ENCODE peak calls at places on chromosomes 2 and 18, in four cellular contexts. D is K562, J is HCT116, S is HepG2. H is an unnamed sample.

GRCh38 chr2:137237055-137237454 is 471.7 kb downstream of the THSD7B start:
- DNase-seq in D (no peak), J (no peak), S (no peak), H (no peak)

GRCh38 chr2:158998486-158999248 is 30.2 kb downstream of the TANC1 start:
- DNase-seq in D (no peak), J (no peak), S (peak; percentile 86), H (no peak)

GRCh38 chr2:195820373-195820772 is 163.3 kb downstream of the SLC39A10 start:
- DNase-seq in D (no peak), J (peak; percentile 4), S (no peak), H (no peak)

GRCh38 chr2:150599889-150600288 is 112.4 kb upstream of the RND3 start:
- DNase-seq in D (no peak), J (no peak), S (no peak), H (no peak)

GRCh38 chr2:196123679-196124373 is 47.6 kb downstream of the STK17B start:
- DNase-seq in D (peak; percentile 55), J (no peak), S (no peak), H (no peak)

GRCh38 chr2:130911482-130911881 is 74.8 kb downstream of the ARHGEF4 start:
- DNase-seq in D (no peak), J (no peak), S (no peak), H (peak; percentile 42)

GRCh38 chr2:2647156-2647555 is 316.1 kb upstream of the MYT1L start:
- DNase-seq in D (no peak), J (no peak), S (no peak), H (no peak)

GRCh38 chr2:232896700-232897385 is 26.8 kb downstream of the SNORC start:
- DNase-seq in D (no peak), J (no peak), S (no peak), H (no peak)

GRCh38 chr2:222039821-222040220 is 259.0 kb downstream of the PAX3 start:
- DNase-seq in D (no peak), J (no peak), S (peak; percentile 23), H (no peak)

GRCh38 chr2:138698428-138698827 is 81.8 kb downstream of the NXPH2 start:
- DNase-seq in D (no peak), J (no peak), S (no peak), H (no peak)

GRCh38 chr2:105919826-105920225 is 175.1 kb downstream of the NCK2 start:
- DNase-seq in D (peak; percentile 65), J (peak; percentile 62), S (peak; percentile 35), H (peak; percentile 84)

GRCh38 chr2:29517421-29517820 is 402.2 kb downstream of the CLIP4 start:
- DNase-seq in D (no peak), J (no peak), S (no peak), H (no peak)

GRCh38 chr18:57776354-57776753 is 26.8 kb downstream of the ATP8B1 start:
- DNase-seq in D (no peak), J (no peak), S (no peak), H (no peak)

GRCh38 chr2:109373791-109374547 is 239.8 kb downstream of the SEPTIN10 start:
- DNase-seq in D (no peak), J (no peak), S (no peak), H (peak; percentile 26)

GRCh38 chr2:109372171-109372568 is 241.6 kb downstream of the SEPTIN10 start:
- DNase-seq in D (no peak), J (no peak), S (no peak), H (peak; percentile 10)

GRCh38 chr2:109374548-109375130 is 239.1 kb downstream of the SEPTIN10 start:
- DNase-seq in D (no peak), J (no peak), S (no peak), H (peak; percentile 33)

GRCh38 chr2:109371481-109372170 is 242.1 kb downstream of the SEPTIN10 start:
- DNase-seq in D (no peak), J (no peak), S (no peak), H (peak; percentile 24)

GRCh38 chr2:109372614-109373013 is 241.2 kb downstream of the SEPTIN10 start:
- DNase-seq in D (no peak), J (no peak), S (no peak), H (no peak)
- H4K20me1 ChIP-seq in D (no peaks in the 10 kb centered on the region), J (no peaks in the 10 kb centered on the region), S (no peaks in the 10 kb centered on the region), H (peaks cover 2% of the 10 kb centered on the region)

GRCh38 chr2:40371525-40372277 is 80.2 kb downstream of the SLC8A1 start:
- DNase-seq in D (no peak), J (no peak), S (no peak), H (no peak)
- TF ChIP-seq POLR2A in D (no peak), J (no peak), S (no peak), H (no peak)

DNA sequence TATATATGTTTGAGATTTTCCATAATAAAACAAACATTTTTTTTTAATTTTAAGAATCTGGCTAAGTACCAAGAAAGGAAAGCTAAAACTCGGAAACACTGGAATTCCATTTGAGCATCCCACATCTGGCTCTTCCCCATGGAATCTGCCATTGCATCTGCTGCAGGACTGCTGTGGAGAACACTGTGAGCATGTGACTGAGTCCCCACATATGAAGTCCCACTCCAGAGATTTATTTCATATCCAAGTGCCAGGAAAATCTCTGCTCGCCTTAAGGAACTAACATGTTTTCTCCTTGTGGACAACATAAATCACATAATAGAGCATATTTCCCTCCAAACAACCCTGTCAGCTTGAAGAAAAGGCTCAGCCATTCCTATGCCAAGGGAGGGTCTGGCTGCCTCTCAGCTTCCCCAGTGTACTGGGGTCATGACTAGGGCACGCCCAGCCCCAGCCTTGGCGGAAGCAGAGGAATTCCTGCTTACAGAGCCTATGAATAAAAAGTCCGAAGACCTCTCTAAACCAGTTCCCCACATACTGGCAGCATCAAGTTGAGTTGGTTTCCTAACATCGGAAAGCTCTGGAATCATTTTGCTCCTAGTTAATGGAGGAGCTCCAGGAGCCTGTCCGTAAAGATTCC is 193.7 kb downstream of the DNER start:
- DNase-seq in D (no peak), J (no peak), S (no peak), H (no peak)
- TF ChIP-seq FOSL1 in D (no peak), J (no peak), S (no peak), H (no peak)

DNA sequence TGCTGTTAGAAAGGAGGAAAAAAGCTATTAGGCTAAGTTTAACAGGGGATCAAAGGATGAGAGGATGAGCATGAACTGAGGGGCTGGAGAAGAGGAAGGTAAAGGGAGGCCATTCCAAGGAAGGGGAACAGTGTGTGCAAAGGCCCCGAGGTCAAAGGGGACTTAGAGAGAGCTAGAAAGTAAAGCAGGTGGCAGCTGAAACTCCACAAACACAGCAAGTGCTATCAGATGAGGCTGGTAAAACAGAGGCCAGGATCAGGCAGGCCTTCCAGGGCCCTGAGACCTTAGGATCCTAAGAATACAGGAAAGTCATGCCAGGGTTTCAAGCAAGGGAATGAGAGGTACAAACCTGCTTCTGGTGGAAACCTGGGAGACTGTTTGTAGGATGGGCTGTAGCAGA is 5.8 kb downstream of the HDAC4 start:
- DNase-seq in D (no peak), J (no peak), S (no peak), H (no peak)
- H4K20me1 ChIP-seq in D (peaks cover 4% of the 10 kb centered on the region), J (no peaks in the 10 kb centered on the region), S (peaks cover 73% of the 10 kb centered on the region), H (peaks cover 39% of the 10 kb centered on the region)

GRCh38 chr18:32274307-32274706 is 84.5 kb downstream of the MEP1B start:
- DNase-seq in D (no peak), J (no peak), S (no peak), H (no peak)
- TF ChIP-seq POLR2A in D (no peak), J (no peak), S (no peak), H (no peak)

GRCh38 chr18:12079504-12080237 is 14.0 kb upstream of the ANKRD62 start:
- DNase-seq in D (no peak), J (no peak), S (peak; percentile 57), H (no peak)
- TF ChIP-seq FOSL1 in D (no peak), J (no peak), S (no peak), H (no peak)

DNA sequence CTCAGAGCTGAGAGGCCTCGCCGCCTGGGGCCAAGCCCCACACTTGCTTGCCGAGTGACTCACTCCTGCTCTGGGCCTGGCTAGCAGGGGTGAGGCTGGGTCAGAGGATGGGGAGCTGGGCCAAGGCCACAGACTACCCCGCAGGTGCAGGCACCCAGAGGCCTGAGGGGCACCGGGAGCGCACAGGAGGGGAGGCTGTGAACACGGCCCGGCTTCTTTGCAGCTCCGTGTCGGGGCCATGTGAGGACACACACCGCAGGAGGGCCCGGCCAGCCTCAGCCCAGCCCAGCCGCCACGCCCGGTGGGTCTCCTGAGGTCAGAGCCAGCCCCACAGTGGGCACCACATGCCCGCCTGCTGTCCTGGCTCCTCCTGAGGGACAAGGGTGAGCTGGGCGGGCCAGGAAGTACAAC is 8.4 kb downstream of the GPC1 start:
- DNase-seq in D (no peak), J (no peak), S (no peak), H (no peak)
- H4K20me1 ChIP-seq in D (no peaks in the 10 kb centered on the region), J (no peaks in the 10 kb centered on the region), S (no peaks in the 10 kb centered on the region), H (peaks cover 38% of the 10 kb centered on the region)

DNA sequence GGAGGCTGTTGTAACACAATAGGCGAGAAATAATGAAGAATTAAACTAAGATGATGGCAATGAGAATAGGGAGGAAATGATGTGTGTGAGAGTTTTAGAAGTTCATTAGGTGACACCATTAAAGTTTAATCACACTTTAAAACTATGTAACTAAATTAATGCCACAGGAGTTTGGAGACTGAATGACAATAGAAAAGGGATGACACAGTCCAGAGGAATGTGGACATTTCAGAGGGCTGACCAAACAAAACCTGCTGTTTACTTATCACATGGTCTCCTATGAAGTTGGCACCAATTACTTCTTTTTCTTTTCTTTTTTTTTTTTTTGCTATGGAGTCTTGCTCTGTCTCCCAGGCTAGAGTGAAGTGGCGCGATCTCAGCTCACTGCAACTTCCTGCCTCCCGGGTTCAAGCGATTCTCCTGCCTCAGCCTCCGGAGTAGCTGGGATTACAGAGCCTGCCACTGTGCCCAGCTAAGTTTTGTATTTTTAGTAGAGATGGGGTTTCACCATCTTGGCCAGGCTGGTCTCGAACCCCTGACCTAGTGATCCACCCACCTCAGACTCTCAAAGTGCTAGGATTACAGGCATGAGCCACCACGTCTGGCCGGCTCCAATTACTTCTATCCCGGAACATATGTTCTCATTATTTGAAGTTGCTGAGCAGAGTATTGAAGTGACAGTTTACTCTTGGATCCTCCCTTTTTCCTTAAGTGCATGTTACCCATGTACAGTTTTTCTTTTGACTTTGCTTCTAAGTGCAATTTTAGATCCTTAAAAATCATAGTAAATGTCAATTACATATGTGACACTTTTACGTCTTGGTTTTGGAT is 4.3 kb downstream of the AGPS start:
- DNase-seq in D (no peak), J (no peak), S (peak; percentile 93), H (no peak)
- TF ChIP-seq POLR2A in D (peak; percentile 25), J (no peak), S (no peak), H (no peak)

DNA sequence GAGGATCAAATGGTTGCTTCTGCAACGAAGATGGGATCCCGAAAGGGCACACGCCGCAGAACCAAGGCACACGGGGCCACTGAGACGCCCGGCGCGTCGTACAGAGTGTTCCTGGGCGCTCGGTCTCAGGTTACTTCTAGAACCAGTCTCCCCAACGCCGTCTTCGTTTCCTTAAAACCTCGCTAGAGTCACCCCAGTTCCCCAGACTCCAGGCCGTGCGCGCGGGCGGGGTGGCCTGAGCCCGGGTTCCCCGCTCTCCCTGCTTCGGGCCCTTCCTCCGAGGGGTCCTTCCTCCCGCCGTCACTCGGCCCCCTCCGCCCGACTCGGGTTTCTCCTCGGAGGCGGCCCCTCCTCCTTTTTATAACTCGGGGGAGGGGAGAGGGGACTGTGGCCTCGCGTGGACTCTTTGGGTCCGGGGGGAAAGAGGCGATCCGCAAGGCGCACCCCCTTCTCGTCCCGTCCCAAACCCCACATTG is 776 bp upstream of the FZD7 start:
- DNase-seq in D (peak; percentile 57), J (peak; percentile 16), S (no peak), H (peak; percentile 84)
- TF ChIP-seq FOSL1 in D (no peak), J (no peak), S (no peak), H (no peak)

H was measured in H1.